ENCODE peak calls at places on chromosome 16, in seven cellular contexts. One of them, this sample, is unnamed.

GRCh38 chr16:15775209-15775608 is 81.6 kb downstream of the MYH11 start:
- DNase-seq in adrenal gland: no peak
- DNase-seq in ascending aorta: no peak
- DNase-seq in lower lobe of right lung: no peak
- DNase-seq in fibroblast of pulmonary artery: peak; percentile 54
- DNase-seq in psoas muscle: no peak
- DNase-seq in CD4-positive, alpha-beta T cell: no peak
- DNase-seq in this sample: no peak

GRCh38 chr16:11032000-11032921 is 87.9 kb downstream of the CLEC16A start:
- DNase-seq in psoas muscle: no peak
- DNase-seq in CD4-positive, alpha-beta T cell: no peak
- DNase-seq in fibroblast of pulmonary artery: no peak
- DNase-seq in adrenal gland: peak; percentile 47
- DNase-seq in lower lobe of right lung: no peak
- DNase-seq in ascending aorta: no peak
- DNase-seq in this sample: no peak

GRCh38 chr16:2490190-2491105 is 15.5 kb downstream of the TBC1D24 start:
- DNase-seq in psoas muscle: no peak
- DNase-seq in fibroblast of pulmonary artery: no peak
- DNase-seq in adrenal gland: no peak
- DNase-seq in lower lobe of right lung: no peak
- DNase-seq in ascending aorta: no peak
- DNase-seq in CD4-positive, alpha-beta T cell: no peak
- DNase-seq in this sample: no peak

GRCh38 chr16:4612977-4613635 is 1.6 kb downstream of the UBALD1 start:
- DNase-seq in lower lobe of right lung: no peak
- DNase-seq in CD4-positive, alpha-beta T cell: no peak
- DNase-seq in ascending aorta: no peak
- DNase-seq in adrenal gland: no peak
- DNase-seq in fibroblast of pulmonary artery: no peak
- DNase-seq in psoas muscle: no peak
- DNase-seq in this sample: peak; percentile 38

GRCh38 chr16:88331989-88332920 is 50.5 kb upstream of the ZNF469 start:
- DNase-seq in psoas muscle: peak; percentile 90
- DNase-seq in lower lobe of right lung: no peak
- DNase-seq in adrenal gland: peak; percentile 81
- DNase-seq in CD4-positive, alpha-beta T cell: no peak
- DNase-seq in fibroblast of pulmonary artery: peak; percentile 99
- DNase-seq in ascending aorta: peak; percentile 31
- DNase-seq in this sample: peak; percentile 97

GRCh38 chr16:86942469-86943175 is 364.3 kb downstream of the FOXL1 start:
- DNase-seq in ascending aorta: no peak
- DNase-seq in lower lobe of right lung: no peak
- DNase-seq in adrenal gland: no peak
- DNase-seq in CD4-positive, alpha-beta T cell: no peak
- DNase-seq in psoas muscle: no peak
- DNase-seq in fibroblast of pulmonary artery: peak; percentile 49
- DNase-seq in this sample: peak; percentile 14

GRCh38 chr16:70399326-70399725 is 39.6 kb downstream of the ST3GAL2 start:
- DNase-seq in ascending aorta: no peak
- DNase-seq in adrenal gland: no peak
- DNase-seq in lower lobe of right lung: no peak
- DNase-seq in CD4-positive, alpha-beta T cell: no peak
- DNase-seq in fibroblast of pulmonary artery: no peak
- DNase-seq in psoas muscle: no peak
- DNase-seq in this sample: no peak

GRCh38 chr16:55035037-55035436 is 104.4 kb downstream of the IRX5 start:
- DNase-seq in adrenal gland: peak; percentile 17
- DNase-seq in fibroblast of pulmonary artery: no peak
- DNase-seq in psoas muscle: no peak
- DNase-seq in lower lobe of right lung: peak; percentile 53
- DNase-seq in CD4-positive, alpha-beta T cell: no peak
- DNase-seq in ascending aorta: no peak
- DNase-seq in this sample: peak; percentile 64

GRCh38 chr16:16073884-16074781 is 124.7 kb downstream of the ABCC1 start:
- DNase-seq in CD4-positive, alpha-beta T cell: no peak
- DNase-seq in fibroblast of pulmonary artery: peak; percentile 86
- DNase-seq in psoas muscle: no peak
- DNase-seq in ascending aorta: no peak
- DNase-seq in lower lobe of right lung: peak; percentile 73
- DNase-seq in adrenal gland: no peak
- DNase-seq in this sample: no peak

GRCh38 chr16:81738831-81739496 is 40.1 kb upstream of the PLCG2 start:
- DNase-seq in ascending aorta: no peak
- DNase-seq in fibroblast of pulmonary artery: no peak
- DNase-seq in psoas muscle: peak; percentile 35
- DNase-seq in adrenal gland: peak; percentile 42
- DNase-seq in lower lobe of right lung: peak; percentile 84
- DNase-seq in CD4-positive, alpha-beta T cell: no peak
- DNase-seq in this sample: no peak

GRCh38 chr16:2473999-2474876 is 689 bp upstream of the TBC1D24 start:
- DNase-seq in lower lobe of right lung: peak; percentile 69
- DNase-seq in CD4-positive, alpha-beta T cell: peak; percentile 69
- DNase-seq in fibroblast of pulmonary artery: peak; percentile 37
- DNase-seq in psoas muscle: peak; percentile 63
- DNase-seq in adrenal gland: peak; percentile 48
- DNase-seq in ascending aorta: no peak
- DNase-seq in this sample: peak; percentile 47

GRCh38 chr16:13014516-13014915 is 113.1 kb downstream of the SHISA9 start:
- DNase-seq in ascending aorta: no peak
- DNase-seq in lower lobe of right lung: no peak
- DNase-seq in psoas muscle: no peak
- DNase-seq in fibroblast of pulmonary artery: no peak
- DNase-seq in adrenal gland: no peak
- DNase-seq in CD4-positive, alpha-beta T cell: no peak
- DNase-seq in this sample: peak; percentile 3

GRCh38 chr16:15539197-15539596 is 103.8 kb downstream of the MARF1 start:
- DNase-seq in lower lobe of right lung: no peak
- DNase-seq in CD4-positive, alpha-beta T cell: no peak
- DNase-seq in fibroblast of pulmonary artery: no peak
- DNase-seq in ascending aorta: no peak
- DNase-seq in psoas muscle: no peak
- DNase-seq in adrenal gland: no peak
- DNase-seq in this sample: no peak

GRCh38 chr16:55257971-55258613 is 65.9 kb upstream of the IRX6 start:
- DNase-seq in CD4-positive, alpha-beta T cell: peak; percentile 11
- DNase-seq in ascending aorta: no peak
- DNase-seq in fibroblast of pulmonary artery: peak; percentile 50
- DNase-seq in adrenal gland: peak; percentile 17
- DNase-seq in lower lobe of right lung: peak; percentile 71
- DNase-seq in psoas muscle: peak; percentile 52
- DNase-seq in this sample: peak; percentile 62

GRCh38 chr16:88597856-88598491 is 27.8 kb downstream of the ZC3H18 start:
- DNase-seq in CD4-positive, alpha-beta T cell: no peak
- DNase-seq in adrenal gland: no peak
- DNase-seq in lower lobe of right lung: no peak
- DNase-seq in fibroblast of pulmonary artery: no peak
- DNase-seq in psoas muscle: no peak
- DNase-seq in ascending aorta: no peak
- DNase-seq in this sample: no peak

GRCh38 chr16:77599793-77600415 is 122.4 kb upstream of the NUDT7 start:
- DNase-seq in lower lobe of right lung: no peak
- DNase-seq in psoas muscle: no peak
- DNase-seq in ascending aorta: no peak
- DNase-seq in CD4-positive, alpha-beta T cell: no peak
- DNase-seq in adrenal gland: peak; percentile 21
- DNase-seq in fibroblast of pulmonary artery: peak; percentile 64
- DNase-seq in this sample: peak; percentile 60

GRCh38 chr16:75218256-75219076 is at the start of gene CTRB1:
- DNase-seq in psoas muscle: no peak
- DNase-seq in adrenal gland: peak; percentile 62
- DNase-seq in lower lobe of right lung: no peak
- DNase-seq in fibroblast of pulmonary artery: no peak
- DNase-seq in CD4-positive, alpha-beta T cell: no peak
- DNase-seq in ascending aorta: no peak
- DNase-seq in this sample: no peak

GRCh38 chr16:52547001-52547833 is at the start of gene TOX3:
- DNase-seq in fibroblast of pulmonary artery: no peak
- DNase-seq in psoas muscle: no peak
- DNase-seq in lower lobe of right lung: no peak
- DNase-seq in adrenal gland: no peak
- DNase-seq in CD4-positive, alpha-beta T cell: no peak
- DNase-seq in ascending aorta: no peak
- DNase-seq in this sample: no peak

GRCh38 chr16:71954699-71955195 is 45.5 kb downstream of the PKD1L3 start:
- DNase-seq in fibroblast of pulmonary artery: no peak
- DNase-seq in adrenal gland: no peak
- DNase-seq in CD4-positive, alpha-beta T cell: no peak
- DNase-seq in lower lobe of right lung: no peak
- DNase-seq in psoas muscle: no peak
- DNase-seq in ascending aorta: no peak
- DNase-seq in this sample: no peak

GRCh38 chr16:68859827-68860226 is 16.5 kb downstream of the TANGO6 start:
- DNase-seq in adrenal gland: no peak
- DNase-seq in lower lobe of right lung: no peak
- DNase-seq in ascending aorta: no peak
- DNase-seq in fibroblast of pulmonary artery: no peak
- DNase-seq in CD4-positive, alpha-beta T cell: no peak
- DNase-seq in psoas muscle: no peak
- DNase-seq in this sample: no peak

GRCh38 chr16:84714028-84714427 is 14.2 kb downstream of the USP10 start:
- DNase-seq in ascending aorta: no peak
- DNase-seq in psoas muscle: no peak
- DNase-seq in CD4-positive, alpha-beta T cell: no peak
- DNase-seq in lower lobe of right lung: no peak
- DNase-seq in adrenal gland: no peak
- DNase-seq in fibroblast of pulmonary artery: no peak
- DNase-seq in this sample: no peak

DNA sequence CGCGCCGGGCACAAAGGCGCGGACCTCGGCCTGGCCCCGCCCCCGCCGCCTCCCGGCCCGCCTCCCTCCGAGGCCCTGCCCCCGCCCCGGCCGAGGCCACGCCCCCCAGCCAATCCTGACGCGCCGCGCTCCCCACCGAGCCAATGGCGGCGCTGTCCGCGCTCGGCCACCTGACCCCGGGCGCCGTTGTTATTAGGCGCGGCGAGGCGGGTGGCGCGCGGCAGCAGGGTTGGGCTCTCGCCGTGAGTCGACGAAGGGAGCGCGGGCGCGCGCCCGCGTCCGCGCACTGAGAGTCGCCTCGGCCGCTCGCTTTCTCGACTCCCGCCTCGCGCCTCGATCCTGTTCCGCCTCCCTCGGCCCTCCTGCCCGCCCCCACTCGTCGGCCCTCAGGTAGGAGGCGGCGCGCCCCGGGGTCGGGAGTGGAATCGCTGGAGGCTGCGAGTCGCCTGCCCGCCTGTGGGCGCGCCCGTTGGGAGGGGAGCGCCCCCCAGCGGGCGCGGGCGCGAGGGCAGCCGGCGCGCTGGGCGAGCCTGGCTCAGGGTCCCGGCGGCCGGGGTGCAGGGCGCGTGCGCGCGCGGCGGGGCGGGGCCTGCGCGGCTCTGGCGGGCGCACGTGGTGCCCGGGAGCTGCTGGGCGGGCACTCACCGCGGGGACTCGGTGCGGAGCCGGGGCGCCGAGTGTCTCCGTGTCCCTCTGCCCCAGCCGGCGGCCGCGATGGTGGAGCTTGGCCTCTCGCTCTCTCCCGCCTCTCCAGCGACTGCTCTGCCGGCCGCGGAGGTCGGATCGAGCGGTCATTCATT is 405 bp upstream of the CBLN1 start:
- DNase-seq in fibroblast of pulmonary artery: peak; percentile 55
- DNase-seq in CD4-positive, alpha-beta T cell: no peak
- DNase-seq in lower lobe of right lung: peak; percentile 89
- DNase-seq in psoas muscle: peak; percentile 81
- DNase-seq in ascending aorta: no peak
- DNase-seq in adrenal gland: peak; percentile 82
- DNase-seq in this sample: no peak
- TF ChIP-seq CTCF in fibroblast of pulmonary artery: no peak
- TF ChIP-seq CTCF in CD4-positive, alpha-beta T cell: no peak
- TF ChIP-seq CTCF in lower lobe of right lung: no peak
- TF ChIP-seq CTCF in psoas muscle: peak; percentile 20
- TF ChIP-seq CTCF in ascending aorta: no peak
- TF ChIP-seq CTCF in adrenal gland: no peak
- TF ChIP-seq CTCF in this sample: no peak

DNA sequence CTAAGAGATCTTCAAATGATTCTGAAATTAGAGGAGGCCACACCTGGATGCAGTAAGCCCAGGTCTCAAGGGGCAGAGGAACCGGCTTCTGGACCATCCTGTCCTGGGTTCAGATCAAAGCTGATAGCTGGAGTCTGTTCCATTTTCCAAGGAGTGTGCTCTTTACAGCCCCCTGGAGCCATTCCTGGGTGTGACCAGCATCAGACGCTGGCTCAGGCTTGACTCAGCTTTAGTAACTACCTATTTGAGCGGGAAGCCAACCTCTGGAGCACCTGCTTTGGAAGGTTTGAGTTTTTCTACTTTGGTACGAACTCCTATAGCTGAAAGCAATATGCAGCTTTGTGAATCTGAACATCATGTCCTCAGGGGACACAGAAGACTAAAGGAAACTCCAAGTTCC is 12.9 kb upstream of the BBS2 start:
- DNase-seq in adrenal gland: no peak
- DNase-seq in ascending aorta: no peak
- DNase-seq in lower lobe of right lung: no peak
- DNase-seq in CD4-positive, alpha-beta T cell: no peak
- DNase-seq in fibroblast of pulmonary artery: no peak
- DNase-seq in psoas muscle: no peak
- DNase-seq in this sample: no peak
- TF ChIP-seq CTCF in adrenal gland: no peak
- TF ChIP-seq CTCF in ascending aorta: no peak
- TF ChIP-seq CTCF in lower lobe of right lung: no peak
- TF ChIP-seq CTCF in CD4-positive, alpha-beta T cell: no peak
- TF ChIP-seq CTCF in fibroblast of pulmonary artery: no peak
- TF ChIP-seq CTCF in psoas muscle: no peak
- TF ChIP-seq CTCF in this sample: no peak

GRCh38 chr16:24409045-24409444 is 130.3 kb upstream of the RBBP6 start:
- DNase-seq in CD4-positive, alpha-beta T cell: no peak
- DNase-seq in fibroblast of pulmonary artery: no peak
- DNase-seq in adrenal gland: no peak
- DNase-seq in ascending aorta: no peak
- DNase-seq in lower lobe of right lung: no peak
- DNase-seq in psoas muscle: no peak
- DNase-seq in this sample: peak; percentile 38
- TF ChIP-seq CTCF in CD4-positive, alpha-beta T cell: no peak
- TF ChIP-seq CTCF in fibroblast of pulmonary artery: no peak
- TF ChIP-seq CTCF in adrenal gland: no peak
- TF ChIP-seq CTCF in ascending aorta: no peak
- TF ChIP-seq CTCF in lower lobe of right lung: no peak
- TF ChIP-seq CTCF in psoas muscle: no peak
- TF ChIP-seq CTCF in this sample: peak; percentile 39

GRCh38 chr16:680625-680945 is 375 bp downstream of the STUB1 start:
- DNase-seq in psoas muscle: no peak
- DNase-seq in fibroblast of pulmonary artery: no peak
- DNase-seq in CD4-positive, alpha-beta T cell: no peak
- DNase-seq in lower lobe of right lung: no peak
- DNase-seq in ascending aorta: no peak
- DNase-seq in adrenal gland: no peak
- DNase-seq in this sample: no peak

GRCh38 chr16:682493-683395 is 1.4 kb downstream of the JMJD8 start:
- DNase-seq in ascending aorta: no peak
- DNase-seq in lower lobe of right lung: no peak
- DNase-seq in psoas muscle: no peak
- DNase-seq in fibroblast of pulmonary artery: no peak
- DNase-seq in CD4-positive, alpha-beta T cell: no peak
- DNase-seq in adrenal gland: no peak
- DNase-seq in this sample: no peak

GRCh38 chr16:681746-682427 is 1.7 kb downstream of the STUB1 start:
- DNase-seq in CD4-positive, alpha-beta T cell: no peak
- DNase-seq in ascending aorta: no peak
- DNase-seq in lower lobe of right lung: no peak
- DNase-seq in psoas muscle: no peak
- DNase-seq in adrenal gland: no peak
- DNase-seq in fibroblast of pulmonary artery: no peak
- DNase-seq in this sample: peak; percentile 42

GRCh38 chr16:679808-680624 is at the start of gene STUB1:
- DNase-seq in CD4-positive, alpha-beta T cell: peak; percentile 83
- DNase-seq in adrenal gland: peak; percentile 91
- DNase-seq in psoas muscle: peak; percentile 89
- DNase-seq in fibroblast of pulmonary artery: peak; percentile 87
- DNase-seq in lower lobe of right lung: peak; percentile 90
- DNase-seq in ascending aorta: no peak
- DNase-seq in this sample: peak; percentile 81

GRCh38 chr16:680967-681745 is 946 bp downstream of the STUB1 start:
- DNase-seq in ascending aorta: no peak
- DNase-seq in adrenal gland: peak; percentile 89
- DNase-seq in psoas muscle: peak; percentile 68
- DNase-seq in fibroblast of pulmonary artery: peak; percentile 45
- DNase-seq in lower lobe of right lung: peak; percentile 68
- DNase-seq in CD4-positive, alpha-beta T cell: no peak
- DNase-seq in this sample: peak; percentile 61
- TF ChIP-seq CTCF in ascending aorta: no peak
- TF ChIP-seq CTCF in adrenal gland: no peak
- TF ChIP-seq CTCF in psoas muscle: no peak
- TF ChIP-seq CTCF in fibroblast of pulmonary artery: no peak
- TF ChIP-seq CTCF in lower lobe of right lung: no peak
- TF ChIP-seq CTCF in CD4-positive, alpha-beta T cell: no peak
- TF ChIP-seq CTCF in this sample: no peak